ENCODE peak calls at places on chromosomes 11 and 22, in five cellular contexts. G, Q, R, B and J are unnamed samples.

GRCh38 chr22:47550524-47551437 is 788.3 kb downstream of the TBC1D22A start:
- DNase-seq in G (no peak), Q (no peak), R (no peak), B (no peak), J (no peak)

GRCh38 chr22:19056951-19057401 is 65.2 kb downstream of the DGCR2 start:
- DNase-seq in G (no peak), Q (no peak), R (no peak), B (no peak), J (no peak)

GRCh38 chr22:32877196-32877595 is 75.7 kb downstream of the TIMP3 start:
- DNase-seq in G (no peak), Q (no peak), R (no peak), B (no peak), J (no peak)

GRCh38 chr22:30325724-30326703 is 727 bp downstream of the TBC1D10A start:
- DNase-seq in G (peak; percentile 9), Q (no peak), R (no peak), B (no peak), J (no peak)

GRCh38 chr11:2466069-2466801 is 21.4 kb downstream of the KCNQ1 start:
- DNase-seq in G (no peak), Q (no peak), R (no peak), B (no peak), J (no peak)

GRCh38 chr11:99019676-99020075 is 1.1 kb upstream of the CNTN5 start:
- DNase-seq in G (no peak), Q (no peak), R (no peak), B (no peak), J (no peak)

GRCh38 chr22:28955817-28956216 is 72.4 kb downstream of the ZNRF3 start:
- DNase-seq in G (no peak), Q (peak; percentile 33), R (peak; percentile 77), B (peak; percentile 44), J (peak; percentile 83)

GRCh38 chr11:12184696-12185095 is 74.3 kb downstream of the MICAL2 start:
- DNase-seq in G (no peak), Q (no peak), R (no peak), B (peak; percentile 39), J (no peak)

GRCh38 chr11:104858882-104859735 is 39.2 kb downstream of the CASP12 start:
- DNase-seq in G (no peak), Q (peak; percentile 11), R (no peak), B (peak; percentile 17), J (peak; percentile 17)

GRCh38 chr11:94028436-94028835 is 7.3 kb downstream of the HEPHL1 start:
- DNase-seq in G (no peak), Q (no peak), R (no peak), B (peak; percentile 42), J (no peak)

GRCh38 chr22:24503137-24503850 is 8.2 kb downstream of the UPB1 start:
- DNase-seq in G (no peak), Q (peak; percentile 88), R (no peak), B (peak; percentile 55), J (peak; percentile 32)

GRCh38 chr11:102983491-102983890 is 28.0 kb upstream of the MMP13 start:
- DNase-seq in G (no peak), Q (no peak), R (no peak), B (no peak), J (no peak)

GRCh38 chr11:69512790-69513189 is 31.3 kb downstream of the LINC01488 start:
- DNase-seq in G (no peak), Q (no peak), R (no peak), B (no peak), J (no peak)

GRCh38 chr11:57307666-57308270 is 17.0 kb downstream of the TNKS1BP1 start:
- DNase-seq in G (no peak), Q (no peak), R (no peak), B (no peak), J (no peak)

GRCh38 chr22:47295982-47296381 is 533.5 kb downstream of the TBC1D22A start:
- DNase-seq in G (no peak), Q (no peak), R (no peak), B (no peak), J (no peak)

GRCh38 chr11:76561245-76561644 is 109.3 kb downstream of the LRRC32 start:
- DNase-seq in G (no peak), Q (no peak), R (no peak), B (no peak), J (no peak)

GRCh38 chr11:11661356-11662040 is 39.7 kb upstream of the GALNT18 start:
- DNase-seq in G (no peak), Q (no peak), R (no peak), B (no peak), J (no peak)

GRCh38 chr22:24008022-24008283 is 2.7 kb upstream of the GSTT4 start:
- DNase-seq in G (no peak), Q (no peak), R (no peak), B (no peak), J (no peak)

GRCh38 chr22:20766530-20766929 is 7.4 kb upstream of the SERPIND1 start:
- DNase-seq in G (no peak), Q (no peak), R (no peak), B (no peak), J (no peak)

GRCh38 chr11:86558841-86559240 is 113.6 kb downstream of the ME3 start:
- DNase-seq in G (no peak), Q (no peak), R (no peak), B (no peak), J (no peak)

GRCh38 chr22:46652930-46653331 is 32.7 kb downstream of the GRAMD4 start:
- DNase-seq in G (peak; percentile 15), Q (no peak), R (no peak), B (no peak), J (no peak)

GRCh38 chr11:46976182-46976854 is 39.8 kb downstream of the CSTPP1 start:
- DNase-seq in G (no peak), Q (no peak), R (no peak), B (no peak), J (no peak)

GRCh38 chr22:27637604-27638003 is 164.0 kb downstream of the MN1 start:
- DNase-seq in G (no peak), Q (no peak), R (no peak), B (peak; percentile 41), J (no peak)

GRCh38 chr22:47171441-47172221 is 409.2 kb downstream of the TBC1D22A start:
- DNase-seq in G (no peak), Q (no peak), R (no peak), B (no peak), J (no peak)

GRCh38 chr11:120929090-120929489 is 94.8 kb upstream of the TBCEL start:
- DNase-seq in G (no peak), Q (no peak), R (no peak), B (peak; percentile 8), J (no peak)

GRCh38 chr22:46150615-46151423 is 493 bp downstream of the PPARA start:
- DNase-seq in G (peak; percentile 4), Q (peak; percentile 60), R (peak; percentile 25), B (no peak), J (peak; percentile 55)

GRCh38 chr11:64100345-64100744 is 64.6 kb downstream of the FLRT1 start:
- DNase-seq in G (peak; percentile 65), Q (peak; percentile 84), R (no peak), B (no peak), J (no peak)

GRCh38 chr11:2375341-2375853 is 1.7 kb upstream of the CD81 start:
- DNase-seq in G (no peak), Q (no peak), R (no peak), B (no peak), J (no peak)

GRCh38 chr11:84558085-84558905 is 1068.8 kb downstream of the DLG2 start:
- DNase-seq in G (peak; percentile 62), Q (peak; percentile 82), R (no peak), B (peak; percentile 26), J (no peak)

GRCh38 chr11:10838083-10838482 is 19.8 kb downstream of the ZBED5 start:
- DNase-seq in G (no peak), Q (no peak), R (no peak), B (peak; percentile 72), J (no peak)

GRCh38 chr22:29916007-29916544 is 33.1 kb downstream of the MTMR3 start:
- DNase-seq in G (peak; percentile 1), Q (no peak), R (no peak), B (no peak), J (no peak)

GRCh38 chr11:1540074-1540473 is 32.0 kb downstream of the DUSP8 start:
- DNase-seq in G (no peak), Q (no peak), R (no peak), B (no peak), J (no peak)

GRCh38 chr11:96054870-96055705 is 131.2 kb upstream of the MTMR2 start:
- DNase-seq in G (peak; percentile 70), Q (peak; percentile 49), R (no peak), B (peak; percentile 55), J (peak; percentile 10)